ENCODE peak calls at places on chromosome 6, in ten cellular contexts. One of them, this sample, is unnamed.

GRCh38 chr6:105978113-105978512 is 108.0 kb upstream of the PRDM1 start:
- DNase-seq in Ammon's horn: no peak
- DNase-seq in fibroblast of pulmonary artery: no peak
- DNase-seq in HEK293T: no peak
- DNase-seq in SJSA1: no peak
- DNase-seq in activated T-cell treated with anti-CD3 and anti-CD28 coated beads, Interleukin-2, amount 50 U/mL, for 4 hours: no peak
- DNase-seq in activated CD8-positive, alpha-beta memory T cell treated with anti-CD3 and anti-CD28 coated beads, Interleukin-2, amount 10 ng/mL, durations not matched to agents 7 days and 5 days: no peak
- DNase-seq in EL: no peak
- DNase-seq in omental fat pad: no peak
- DNase-seq in mesothelial cell of epicardium: no peak
- DNase-seq in this sample: no peak

GRCh38 chr6:24464253-24465038 is 24.9 kb downstream of the GPLD1 start:
- DNase-seq in EL: no peak
- DNase-seq in activated T-cell treated with anti-CD3 and anti-CD28 coated beads, Interleukin-2, amount 50 U/mL, for 4 hours: no peak
- DNase-seq in omental fat pad: no peak
- DNase-seq in SJSA1: no peak
- DNase-seq in fibroblast of pulmonary artery: no peak
- DNase-seq in Ammon's horn: no peak
- DNase-seq in activated CD8-positive, alpha-beta memory T cell treated with anti-CD3 and anti-CD28 coated beads, Interleukin-2, amount 10 ng/mL, durations not matched to agents 7 days and 5 days: no peak
- DNase-seq in HEK293T: no peak
- DNase-seq in mesothelial cell of epicardium: no peak
- DNase-seq in this sample: no peak

GRCh38 chr6:135743476-135743875 is 108.0 kb upstream of the PDE7B start:
- DNase-seq in activated CD8-positive, alpha-beta memory T cell treated with anti-CD3 and anti-CD28 coated beads, Interleukin-2, amount 10 ng/mL, durations not matched to agents 7 days and 5 days: no peak
- DNase-seq in omental fat pad: no peak
- DNase-seq in EL: no peak
- DNase-seq in Ammon's horn: no peak
- DNase-seq in SJSA1: no peak
- DNase-seq in HEK293T: peak; percentile 14
- DNase-seq in mesothelial cell of epicardium: no peak
- DNase-seq in fibroblast of pulmonary artery: no peak
- DNase-seq in activated T-cell treated with anti-CD3 and anti-CD28 coated beads, Interleukin-2, amount 50 U/mL, for 4 hours: no peak
- DNase-seq in this sample: no peak

GRCh38 chr6:133083248-133083967 is 157.7 kb upstream of the EYA4 start:
- DNase-seq in fibroblast of pulmonary artery: no peak
- DNase-seq in activated CD8-positive, alpha-beta memory T cell treated with anti-CD3 and anti-CD28 coated beads, Interleukin-2, amount 10 ng/mL, durations not matched to agents 7 days and 5 days: no peak
- DNase-seq in EL: no peak
- DNase-seq in HEK293T: no peak
- DNase-seq in Ammon's horn: no peak
- DNase-seq in SJSA1: no peak
- DNase-seq in omental fat pad: no peak
- DNase-seq in activated T-cell treated with anti-CD3 and anti-CD28 coated beads, Interleukin-2, amount 50 U/mL, for 4 hours: no peak
- DNase-seq in mesothelial cell of epicardium: no peak
- DNase-seq in this sample: no peak

GRCh38 chr6:14533446-14533845 is 415.9 kb downstream of the CD83 start:
- DNase-seq in mesothelial cell of epicardium: no peak
- DNase-seq in HEK293T: no peak
- DNase-seq in EL: peak; percentile 24
- DNase-seq in omental fat pad: no peak
- DNase-seq in Ammon's horn: no peak
- DNase-seq in fibroblast of pulmonary artery: no peak
- DNase-seq in activated T-cell treated with anti-CD3 and anti-CD28 coated beads, Interleukin-2, amount 50 U/mL, for 4 hours: no peak
- DNase-seq in SJSA1: no peak
- DNase-seq in activated CD8-positive, alpha-beta memory T cell treated with anti-CD3 and anti-CD28 coated beads, Interleukin-2, amount 10 ng/mL, durations not matched to agents 7 days and 5 days: no peak
- DNase-seq in this sample: no peak

GRCh38 chr6:127051571-127052260 is 66.8 kb upstream of the RSPO3 start:
- DNase-seq in mesothelial cell of epicardium: no peak
- DNase-seq in HEK293T: no peak
- DNase-seq in Ammon's horn: no peak
- DNase-seq in SJSA1: peak; percentile 82
- DNase-seq in omental fat pad: no peak
- DNase-seq in activated CD8-positive, alpha-beta memory T cell treated with anti-CD3 and anti-CD28 coated beads, Interleukin-2, amount 10 ng/mL, durations not matched to agents 7 days and 5 days: no peak
- DNase-seq in EL: peak; percentile 88
- DNase-seq in fibroblast of pulmonary artery: peak; percentile 49
- DNase-seq in activated T-cell treated with anti-CD3 and anti-CD28 coated beads, Interleukin-2, amount 50 U/mL, for 4 hours: no peak
- DNase-seq in this sample: no peak

GRCh38 chr6:159117541-159117940 is 51.7 kb upstream of the FNDC1 start:
- DNase-seq in Ammon's horn: peak; percentile 54
- DNase-seq in activated CD8-positive, alpha-beta memory T cell treated with anti-CD3 and anti-CD28 coated beads, Interleukin-2, amount 10 ng/mL, durations not matched to agents 7 days and 5 days: no peak
- DNase-seq in HEK293T: no peak
- DNase-seq in EL: no peak
- DNase-seq in activated T-cell treated with anti-CD3 and anti-CD28 coated beads, Interleukin-2, amount 50 U/mL, for 4 hours: no peak
- DNase-seq in omental fat pad: no peak
- DNase-seq in fibroblast of pulmonary artery: no peak
- DNase-seq in SJSA1: no peak
- DNase-seq in mesothelial cell of epicardium: no peak
- DNase-seq in this sample: no peak

GRCh38 chr6:129501401-129502051 is 208.5 kb downstream of the ARHGAP18 start:
- DNase-seq in activated CD8-positive, alpha-beta memory T cell treated with anti-CD3 and anti-CD28 coated beads, Interleukin-2, amount 10 ng/mL, durations not matched to agents 7 days and 5 days: no peak
- DNase-seq in EL: peak; percentile 93
- DNase-seq in HEK293T: peak; percentile 61
- DNase-seq in omental fat pad: no peak
- DNase-seq in fibroblast of pulmonary artery: peak; percentile 93
- DNase-seq in mesothelial cell of epicardium: no peak
- DNase-seq in activated T-cell treated with anti-CD3 and anti-CD28 coated beads, Interleukin-2, amount 50 U/mL, for 4 hours: peak; percentile 47
- DNase-seq in SJSA1: peak; percentile 83
- DNase-seq in Ammon's horn: peak; percentile 40
- DNase-seq in this sample: peak; percentile 95

GRCh38 chr6:2109796-2110195 is 135.6 kb downstream of the GMDS start:
- DNase-seq in HEK293T: no peak
- DNase-seq in Ammon's horn: no peak
- DNase-seq in activated CD8-positive, alpha-beta memory T cell treated with anti-CD3 and anti-CD28 coated beads, Interleukin-2, amount 10 ng/mL, durations not matched to agents 7 days and 5 days: no peak
- DNase-seq in SJSA1: no peak
- DNase-seq in EL: no peak
- DNase-seq in omental fat pad: no peak
- DNase-seq in fibroblast of pulmonary artery: no peak
- DNase-seq in mesothelial cell of epicardium: no peak
- DNase-seq in activated T-cell treated with anti-CD3 and anti-CD28 coated beads, Interleukin-2, amount 50 U/mL, for 4 hours: no peak
- DNase-seq in this sample: no peak

GRCh38 chr6:83071023-83071422 is 3.6 kb downstream of the DOP1A start:
- DNase-seq in mesothelial cell of epicardium: no peak
- DNase-seq in Ammon's horn: peak; percentile 23
- DNase-seq in activated CD8-positive, alpha-beta memory T cell treated with anti-CD3 and anti-CD28 coated beads, Interleukin-2, amount 10 ng/mL, durations not matched to agents 7 days and 5 days: no peak
- DNase-seq in activated T-cell treated with anti-CD3 and anti-CD28 coated beads, Interleukin-2, amount 50 U/mL, for 4 hours: no peak
- DNase-seq in omental fat pad: no peak
- DNase-seq in SJSA1: no peak
- DNase-seq in EL: no peak
- DNase-seq in fibroblast of pulmonary artery: peak; percentile 53
- DNase-seq in HEK293T: no peak
- DNase-seq in this sample: peak; percentile 45

GRCh38 chr6:167995731-167996151 is 1.7 kb upstream of the KIF25 start:
- DNase-seq in Ammon's horn: no peak
- DNase-seq in mesothelial cell of epicardium: no peak
- DNase-seq in activated T-cell treated with anti-CD3 and anti-CD28 coated beads, Interleukin-2, amount 50 U/mL, for 4 hours: no peak
- DNase-seq in activated CD8-positive, alpha-beta memory T cell treated with anti-CD3 and anti-CD28 coated beads, Interleukin-2, amount 10 ng/mL, durations not matched to agents 7 days and 5 days: peak; percentile 34
- DNase-seq in SJSA1: no peak
- DNase-seq in fibroblast of pulmonary artery: no peak
- DNase-seq in omental fat pad: no peak
- DNase-seq in EL: no peak
- DNase-seq in HEK293T: no peak
- DNase-seq in this sample: no peak

GRCh38 chr6:26240981-26241770 is 123.8 kb upstream of the BTN3A2 start:
- DNase-seq in HEK293T: no peak
- DNase-seq in SJSA1: no peak
- DNase-seq in activated CD8-positive, alpha-beta memory T cell treated with anti-CD3 and anti-CD28 coated beads, Interleukin-2, amount 10 ng/mL, durations not matched to agents 7 days and 5 days: peak; percentile 88
- DNase-seq in fibroblast of pulmonary artery: peak; percentile 78
- DNase-seq in mesothelial cell of epicardium: no peak
- DNase-seq in Ammon's horn: no peak
- DNase-seq in omental fat pad: no peak
- DNase-seq in EL: peak; percentile 80
- DNase-seq in activated T-cell treated with anti-CD3 and anti-CD28 coated beads, Interleukin-2, amount 50 U/mL, for 4 hours: peak; percentile 59
- DNase-seq in this sample: no peak

GRCh38 chr6:159038914-159039884 is 5.6 kb downstream of the TAGAP start:
- DNase-seq in SJSA1: peak; percentile 5
- DNase-seq in omental fat pad: no peak
- DNase-seq in activated T-cell treated with anti-CD3 and anti-CD28 coated beads, Interleukin-2, amount 50 U/mL, for 4 hours: no peak
- DNase-seq in fibroblast of pulmonary artery: no peak
- DNase-seq in EL: peak; percentile 66
- DNase-seq in activated CD8-positive, alpha-beta memory T cell treated with anti-CD3 and anti-CD28 coated beads, Interleukin-2, amount 10 ng/mL, durations not matched to agents 7 days and 5 days: peak; percentile 80
- DNase-seq in Ammon's horn: peak; percentile 66
- DNase-seq in HEK293T: no peak
- DNase-seq in mesothelial cell of epicardium: no peak
- DNase-seq in this sample: peak; percentile 61

GRCh38 chr6:143594647-143595046 is 83.1 kb upstream of the PHACTR2 start:
- DNase-seq in activated T-cell treated with anti-CD3 and anti-CD28 coated beads, Interleukin-2, amount 50 U/mL, for 4 hours: no peak
- DNase-seq in Ammon's horn: no peak
- DNase-seq in fibroblast of pulmonary artery: no peak
- DNase-seq in SJSA1: no peak
- DNase-seq in HEK293T: no peak
- DNase-seq in mesothelial cell of epicardium: no peak
- DNase-seq in EL: no peak
- DNase-seq in omental fat pad: no peak
- DNase-seq in activated CD8-positive, alpha-beta memory T cell treated with anti-CD3 and anti-CD28 coated beads, Interleukin-2, amount 10 ng/mL, durations not matched to agents 7 days and 5 days: no peak
- DNase-seq in this sample: peak; percentile 18

GRCh38 chr6:30154709-30155521 is 6.1 kb downstream of the TRIM10 start:
- DNase-seq in fibroblast of pulmonary artery: peak; percentile 75
- DNase-seq in SJSA1: peak; percentile 73
- DNase-seq in activated CD8-positive, alpha-beta memory T cell treated with anti-CD3 and anti-CD28 coated beads, Interleukin-2, amount 10 ng/mL, durations not matched to agents 7 days and 5 days: no peak
- DNase-seq in EL: peak; percentile 94
- DNase-seq in Ammon's horn: no peak
- DNase-seq in HEK293T: no peak
- DNase-seq in omental fat pad: no peak
- DNase-seq in activated T-cell treated with anti-CD3 and anti-CD28 coated beads, Interleukin-2, amount 50 U/mL, for 4 hours: no peak
- DNase-seq in mesothelial cell of epicardium: no peak
- DNase-seq in this sample: peak; percentile 93

GRCh38 chr6:15247750-15248450 is 2.0 kb downstream of the JARID2 start:
- DNase-seq in Ammon's horn: peak; percentile 54
- DNase-seq in mesothelial cell of epicardium: peak; percentile 64
- DNase-seq in SJSA1: peak; percentile 69
- DNase-seq in HEK293T: peak; percentile 35
- DNase-seq in activated CD8-positive, alpha-beta memory T cell treated with anti-CD3 and anti-CD28 coated beads, Interleukin-2, amount 10 ng/mL, durations not matched to agents 7 days and 5 days: peak; percentile 75
- DNase-seq in EL: peak; percentile 74
- DNase-seq in activated T-cell treated with anti-CD3 and anti-CD28 coated beads, Interleukin-2, amount 50 U/mL, for 4 hours: peak; percentile 60
- DNase-seq in fibroblast of pulmonary artery: peak; percentile 67
- DNase-seq in omental fat pad: no peak
- DNase-seq in this sample: peak; percentile 56

GRCh38 chr6:135266675-135267074 is 85.6 kb downstream of the MYB start:
- DNase-seq in fibroblast of pulmonary artery: no peak
- DNase-seq in EL: no peak
- DNase-seq in omental fat pad: no peak
- DNase-seq in mesothelial cell of epicardium: no peak
- DNase-seq in SJSA1: no peak
- DNase-seq in HEK293T: no peak
- DNase-seq in activated CD8-positive, alpha-beta memory T cell treated with anti-CD3 and anti-CD28 coated beads, Interleukin-2, amount 10 ng/mL, durations not matched to agents 7 days and 5 days: no peak
- DNase-seq in activated T-cell treated with anti-CD3 and anti-CD28 coated beads, Interleukin-2, amount 50 U/mL, for 4 hours: no peak
- DNase-seq in Ammon's horn: no peak
- DNase-seq in this sample: no peak

GRCh38 chr6:129686941-129687627 is 22.9 kb downstream of the ARHGAP18 start:
- DNase-seq in Ammon's horn: peak; percentile 59
- DNase-seq in omental fat pad: no peak
- DNase-seq in HEK293T: no peak
- DNase-seq in mesothelial cell of epicardium: no peak
- DNase-seq in fibroblast of pulmonary artery: peak; percentile 62
- DNase-seq in activated CD8-positive, alpha-beta memory T cell treated with anti-CD3 and anti-CD28 coated beads, Interleukin-2, amount 10 ng/mL, durations not matched to agents 7 days and 5 days: peak; percentile 79
- DNase-seq in activated T-cell treated with anti-CD3 and anti-CD28 coated beads, Interleukin-2, amount 50 U/mL, for 4 hours: peak; percentile 25
- DNase-seq in EL: peak; percentile 49
- DNase-seq in SJSA1: no peak
- DNase-seq in this sample: peak; percentile 80

GRCh38 chr6:87274660-87275273 is 47.6 kb upstream of the SMIM8 start:
- DNase-seq in activated T-cell treated with anti-CD3 and anti-CD28 coated beads, Interleukin-2, amount 50 U/mL, for 4 hours: no peak
- DNase-seq in EL: peak; percentile 58
- DNase-seq in HEK293T: no peak
- DNase-seq in fibroblast of pulmonary artery: peak; percentile 73
- DNase-seq in omental fat pad: no peak
- DNase-seq in mesothelial cell of epicardium: no peak
- DNase-seq in Ammon's horn: no peak
- DNase-seq in SJSA1: peak; percentile 21
- DNase-seq in activated CD8-positive, alpha-beta memory T cell treated with anti-CD3 and anti-CD28 coated beads, Interleukin-2, amount 10 ng/mL, durations not matched to agents 7 days and 5 days: no peak
- DNase-seq in this sample: peak; percentile 26

GRCh38 chr6:20808984-20809383 is 274.7 kb downstream of the CDKAL1 start:
- DNase-seq in mesothelial cell of epicardium: no peak
- DNase-seq in Ammon's horn: no peak
- DNase-seq in activated T-cell treated with anti-CD3 and anti-CD28 coated beads, Interleukin-2, amount 50 U/mL, for 4 hours: no peak
- DNase-seq in activated CD8-positive, alpha-beta memory T cell treated with anti-CD3 and anti-CD28 coated beads, Interleukin-2, amount 10 ng/mL, durations not matched to agents 7 days and 5 days: no peak
- DNase-seq in SJSA1: no peak
- DNase-seq in omental fat pad: no peak
- DNase-seq in EL: no peak
- DNase-seq in fibroblast of pulmonary artery: no peak
- DNase-seq in HEK293T: no peak
- DNase-seq in this sample: no peak

GRCh38 chr6:28580484-28580883 is 54.8 kb downstream of the GPX5 start:
- DNase-seq in EL: no peak
- DNase-seq in mesothelial cell of epicardium: no peak
- DNase-seq in omental fat pad: no peak
- DNase-seq in SJSA1: no peak
- DNase-seq in Ammon's horn: no peak
- DNase-seq in fibroblast of pulmonary artery: peak; percentile 23
- DNase-seq in HEK293T: no peak
- DNase-seq in activated CD8-positive, alpha-beta memory T cell treated with anti-CD3 and anti-CD28 coated beads, Interleukin-2, amount 10 ng/mL, durations not matched to agents 7 days and 5 days: no peak
- DNase-seq in activated T-cell treated with anti-CD3 and anti-CD28 coated beads, Interleukin-2, amount 50 U/mL, for 4 hours: no peak
- DNase-seq in this sample: peak; percentile 13

GRCh38 chr6:121748850-121749249 is 313.4 kb downstream of the GJA1 start:
- DNase-seq in fibroblast of pulmonary artery: no peak
- DNase-seq in SJSA1: no peak
- DNase-seq in EL: no peak
- DNase-seq in activated T-cell treated with anti-CD3 and anti-CD28 coated beads, Interleukin-2, amount 50 U/mL, for 4 hours: no peak
- DNase-seq in Ammon's horn: no peak
- DNase-seq in activated CD8-positive, alpha-beta memory T cell treated with anti-CD3 and anti-CD28 coated beads, Interleukin-2, amount 10 ng/mL, durations not matched to agents 7 days and 5 days: no peak
- DNase-seq in mesothelial cell of epicardium: no peak
- DNase-seq in omental fat pad: no peak
- DNase-seq in HEK293T: no peak
- DNase-seq in this sample: no peak

GRCh38 chr6:14452567-14453527 is 335.3 kb downstream of the CD83 start:
- DNase-seq in SJSA1: no peak
- DNase-seq in EL: no peak
- DNase-seq in mesothelial cell of epicardium: no peak
- DNase-seq in Ammon's horn: no peak
- DNase-seq in fibroblast of pulmonary artery: no peak
- DNase-seq in activated CD8-positive, alpha-beta memory T cell treated with anti-CD3 and anti-CD28 coated beads, Interleukin-2, amount 10 ng/mL, durations not matched to agents 7 days and 5 days: peak; percentile 92
- DNase-seq in HEK293T: no peak
- DNase-seq in omental fat pad: no peak
- DNase-seq in activated T-cell treated with anti-CD3 and anti-CD28 coated beads, Interleukin-2, amount 50 U/mL, for 4 hours: peak; percentile 36
- DNase-seq in this sample: no peak

GRCh38 chr6:142926494-142927273 is 18.3 kb downstream of the HIVEP2 start:
- DNase-seq in Ammon's horn: peak; percentile 91
- DNase-seq in SJSA1: peak; percentile 80
- DNase-seq in mesothelial cell of epicardium: peak; percentile 72
- DNase-seq in fibroblast of pulmonary artery: peak; percentile 95
- DNase-seq in activated CD8-positive, alpha-beta memory T cell treated with anti-CD3 and anti-CD28 coated beads, Interleukin-2, amount 10 ng/mL, durations not matched to agents 7 days and 5 days: peak; percentile 92
- DNase-seq in activated T-cell treated with anti-CD3 and anti-CD28 coated beads, Interleukin-2, amount 50 U/mL, for 4 hours: peak; percentile 44
- DNase-seq in HEK293T: peak; percentile 61
- DNase-seq in omental fat pad: peak; percentile 58
- DNase-seq in EL: peak; percentile 93
- DNase-seq in this sample: peak; percentile 61

GRCh38 chr6:96939019-96939805 is 14.7 kb downstream of the KLHL32 start:
- DNase-seq in HEK293T: no peak
- DNase-seq in activated CD8-positive, alpha-beta memory T cell treated with anti-CD3 and anti-CD28 coated beads, Interleukin-2, amount 10 ng/mL, durations not matched to agents 7 days and 5 days: no peak
- DNase-seq in Ammon's horn: peak; percentile 79
- DNase-seq in omental fat pad: no peak
- DNase-seq in SJSA1: peak; percentile 37
- DNase-seq in mesothelial cell of epicardium: no peak
- DNase-seq in activated T-cell treated with anti-CD3 and anti-CD28 coated beads, Interleukin-2, amount 50 U/mL, for 4 hours: no peak
- DNase-seq in EL: peak; percentile 75
- DNase-seq in fibroblast of pulmonary artery: peak; percentile 64
- DNase-seq in this sample: peak; percentile 89

GRCh38 chr6:147204060-147204785 is at the start of gene STXBP5:
- DNase-seq in Ammon's horn: peak; percentile 65
- DNase-seq in EL: peak; percentile 68
- DNase-seq in activated T-cell treated with anti-CD3 and anti-CD28 coated beads, Interleukin-2, amount 50 U/mL, for 4 hours: peak; percentile 15
- DNase-seq in activated CD8-positive, alpha-beta memory T cell treated with anti-CD3 and anti-CD28 coated beads, Interleukin-2, amount 10 ng/mL, durations not matched to agents 7 days and 5 days: peak; percentile 59
- DNase-seq in HEK293T: peak; percentile 46
- DNase-seq in fibroblast of pulmonary artery: peak; percentile 57
- DNase-seq in mesothelial cell of epicardium: peak; percentile 64
- DNase-seq in omental fat pad: no peak
- DNase-seq in SJSA1: peak; percentile 56
- DNase-seq in this sample: peak; percentile 58

GRCh38 chr6:47097092-47097945 is 55.2 kb upstream of the ADGRF1 start:
- DNase-seq in fibroblast of pulmonary artery: peak; percentile 90
- DNase-seq in SJSA1: peak; percentile 32
- DNase-seq in activated CD8-positive, alpha-beta memory T cell treated with anti-CD3 and anti-CD28 coated beads, Interleukin-2, amount 10 ng/mL, durations not matched to agents 7 days and 5 days: peak; percentile 45
- DNase-seq in HEK293T: peak; percentile 74
- DNase-seq in EL: peak; percentile 75
- DNase-seq in mesothelial cell of epicardium: no peak
- DNase-seq in activated T-cell treated with anti-CD3 and anti-CD28 coated beads, Interleukin-2, amount 50 U/mL, for 4 hours: peak; percentile 7
- DNase-seq in Ammon's horn: peak; percentile 87
- DNase-seq in omental fat pad: no peak
- DNase-seq in this sample: peak; percentile 87

GRCh38 chr6:145886228-145886956 is 71.8 kb upstream of the FBXO30 start:
- DNase-seq in SJSA1: no peak
- DNase-seq in HEK293T: no peak
- DNase-seq in EL: peak; percentile 44
- DNase-seq in fibroblast of pulmonary artery: no peak
- DNase-seq in activated T-cell treated with anti-CD3 and anti-CD28 coated beads, Interleukin-2, amount 50 U/mL, for 4 hours: no peak
- DNase-seq in mesothelial cell of epicardium: no peak
- DNase-seq in omental fat pad: no peak
- DNase-seq in Ammon's horn: no peak
- DNase-seq in activated CD8-positive, alpha-beta memory T cell treated with anti-CD3 and anti-CD28 coated beads, Interleukin-2, amount 10 ng/mL, durations not matched to agents 7 days and 5 days: no peak
- DNase-seq in this sample: no peak

This sample was measured in MCF 10A.